ENCODE peak calls at places on chromosome 14, in five cellular contexts. A is NB4, X is pancreas, F is astrocyte of the spinal cord, N is GM23248. Z is an unnamed sample.

GRCh38 chr14:58395815-58396626 is at the start of gene TOMM20L:
- DNase-seq in A (peak), X (peak), F (peak), N (peak), Z (peak)

GRCh38 chr14:87139299-87139698 is 853.7 kb downstream of the GALC start:
- DNase-seq in A (no peak), X (no peak), F (peak), N (no peak), Z (no peak)

GRCh38 chr14:32473476-32473875 is 144.4 kb downstream of the AKAP6 start:
- DNase-seq in A (no peak), X (no peak), F (peak), N (peak), Z (peak)

GRCh38 chr14:54746019-54746418 is 156.6 kb downstream of the GCH1 start:
- DNase-seq in A (no peak), X (no peak), F (no peak), N (no peak), Z (no peak)

GRCh38 chr14:62691613-62692489 is 353.4 kb downstream of the KCNH5 start:
- DNase-seq in A (peak), X (no peak), F (peak), N (peak), Z (peak)

GRCh38 chr14:97415907-97416306 is 618.7 kb downstream of the VRK1 start:
- DNase-seq in A (no peak), X (no peak), F (no peak), N (no peak), Z (no peak)

GRCh38 chr14:44961151-44961729 is 507 bp downstream of the KLHL28 start:
- DNase-seq in A (peak), X (no peak), F (peak), N (peak), Z (peak)

GRCh38 chr14:73462078-73462715 is 3.9 kb upstream of the NUMB start:
- DNase-seq in A (peak), X (peak), F (peak), N (peak), Z (no peak)

GRCh38 chr14:62101650-62102355 is 339.6 kb downstream of the SNAPC1 start:
- DNase-seq in A (no peak), X (no peak), F (no peak), N (no peak), Z (no peak)

GRCh38 chr14:80605536-80605935 is 336.0 kb downstream of the CEP128 start:
- DNase-seq in A (no peak), X (no peak), F (no peak), N (no peak), Z (no peak)

GRCh38 chr14:80608563-80608962 is 333.0 kb downstream of the CEP128 start:
- DNase-seq in A (no peak), X (no peak), F (no peak), N (no peak), Z (no peak)

GRCh38 chr14:80606347-80606772 is 335.2 kb downstream of the CEP128 start:
- DNase-seq in A (no peak), X (no peak), F (no peak), N (no peak), Z (no peak)

GRCh38 chr14:80607430-80608200 is 333.9 kb downstream of the CEP128 start:
- DNase-seq in A (no peak), X (no peak), F (no peak), N (no peak), Z (no peak)

DNA sequence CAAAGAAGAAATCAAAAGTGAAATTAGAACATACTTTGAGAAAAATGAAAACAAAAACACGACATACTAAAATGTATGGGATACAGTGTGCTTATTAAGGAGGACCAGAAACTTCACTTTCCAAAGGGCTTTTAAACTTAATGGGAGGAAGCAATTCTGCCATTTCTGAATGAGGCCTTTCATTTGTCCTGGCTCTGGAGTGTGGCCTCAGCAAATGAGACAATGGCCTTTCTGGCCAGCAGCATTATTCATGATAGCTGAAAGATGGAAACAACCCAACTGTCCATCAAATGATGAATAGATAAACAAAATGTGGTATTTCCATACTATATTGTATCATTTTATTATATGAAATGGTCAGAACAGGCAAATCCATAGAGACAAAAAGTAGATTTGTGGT is 338.6 kb downstream of the CEP128 start:
- DNase-seq in A (no peak), X (no peak), F (no peak), N (no peak), Z (no peak)
- H3K4me3 ChIP-seq in A (no peak), X (no peak), F (no peak), N (no peak), Z (no peak)

GRCh38 chr14:28758253-28758915 is 8.2 kb upstream of the FOXG1 start:
- DNase-seq in A (no peak), X (no peak), F (peak), N (no peak), Z (no peak)
- H3K4me3 ChIP-seq in A (no peak), X (no peak), F (no peak), N (no peak), Z (no peak)

DNA sequence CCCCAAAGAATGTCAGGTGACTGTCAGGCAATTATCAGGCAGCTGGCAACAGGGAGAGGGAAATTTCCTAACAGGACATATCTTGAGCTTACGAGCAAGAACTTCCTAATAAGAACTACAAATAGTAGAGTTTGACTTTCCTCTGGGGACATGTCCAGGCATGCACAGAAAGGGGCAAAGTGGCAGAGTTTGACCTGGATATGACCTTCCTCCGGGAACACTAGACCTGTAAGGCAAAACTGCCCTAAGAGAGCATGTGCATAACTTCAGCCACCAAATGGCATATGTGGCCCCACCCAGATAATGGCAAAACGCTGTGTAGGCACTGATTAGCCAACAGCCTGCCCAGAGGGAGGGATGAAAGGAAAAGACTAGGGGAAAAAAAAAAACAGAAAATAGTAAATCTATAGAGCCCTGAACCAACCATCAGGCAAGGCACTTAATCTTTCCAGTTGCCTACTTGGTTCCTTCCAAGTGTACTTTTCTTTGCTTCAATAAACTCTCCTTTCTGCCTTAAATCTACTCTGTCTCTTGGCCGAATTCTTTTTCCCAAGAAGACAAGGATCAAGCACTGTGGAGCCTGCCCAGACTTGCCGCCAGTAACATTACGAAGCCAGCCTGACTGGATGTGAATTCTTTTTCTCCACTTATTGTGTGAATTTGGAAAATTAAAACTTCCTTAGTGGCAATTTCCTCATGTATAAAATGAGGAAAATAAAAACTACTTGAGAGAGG is 164.1 kb downstream of the SPTSSA start:
- DNase-seq in A (no peak), X (no peak), F (no peak), N (no peak), Z (peak)
- H3K4me3 ChIP-seq in A (no peak), X (no peak), F (no peak), N (no peak), Z (no peak)

GRCh38 chr14:64196668-64197411 is 97.3 kb downstream of the ESR2 start:
- DNase-seq in A (no peak), X (peak), F (peak), N (peak), Z (no peak)

GRCh38 chr14:64196026-64196425 is 98.1 kb downstream of the ESR2 start:
- DNase-seq in A (no peak), X (no peak), F (no peak), N (no peak), Z (no peak)

GRCh38 chr14:64200170-64200569 is 94.0 kb downstream of the ESR2 start:
- DNase-seq in A (no peak), X (no peak), F (no peak), N (no peak), Z (no peak)

GRCh38 chr14:64198021-64198420 is 96.2 kb downstream of the ESR2 start:
- DNase-seq in A (no peak), X (no peak), F (no peak), N (no peak), Z (no peak)

DNA sequence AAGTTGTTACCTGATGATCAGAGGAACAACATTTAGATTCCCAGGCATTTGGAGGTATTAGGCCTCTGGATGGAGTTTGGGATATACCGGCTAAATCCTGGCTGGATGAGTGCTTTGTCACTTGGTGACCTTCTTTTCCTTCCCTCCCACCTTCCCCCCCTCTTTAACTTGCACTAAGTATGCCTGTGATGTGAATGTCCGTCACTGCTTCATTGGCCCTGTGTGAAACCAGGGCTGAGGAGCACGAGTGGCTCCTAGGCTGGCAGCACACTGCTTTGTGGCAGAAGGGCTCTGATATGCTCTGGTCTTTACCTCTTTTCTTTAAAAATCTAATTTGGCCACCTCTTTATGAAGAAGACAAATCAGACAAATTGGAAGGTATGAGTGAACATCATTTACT is 95.7 kb downstream of the ESR2 start:
- DNase-seq in A (no peak), X (no peak), F (no peak), N (no peak), Z (no peak)
- H3K4me3 ChIP-seq in A (no peak), X (no peak), F (no peak), N (no peak), Z (no peak)

GRCh38 chr14:22569106-22569748 is 19.8 kb downstream of the DAD1 start:
- DNase-seq in A (no peak), X (no peak), F (no peak), N (peak), Z (no peak)
- H3K4me3 ChIP-seq in A (no peak), X (no peak), F (no peak), N (no peak), Z (no peak)

DNA sequence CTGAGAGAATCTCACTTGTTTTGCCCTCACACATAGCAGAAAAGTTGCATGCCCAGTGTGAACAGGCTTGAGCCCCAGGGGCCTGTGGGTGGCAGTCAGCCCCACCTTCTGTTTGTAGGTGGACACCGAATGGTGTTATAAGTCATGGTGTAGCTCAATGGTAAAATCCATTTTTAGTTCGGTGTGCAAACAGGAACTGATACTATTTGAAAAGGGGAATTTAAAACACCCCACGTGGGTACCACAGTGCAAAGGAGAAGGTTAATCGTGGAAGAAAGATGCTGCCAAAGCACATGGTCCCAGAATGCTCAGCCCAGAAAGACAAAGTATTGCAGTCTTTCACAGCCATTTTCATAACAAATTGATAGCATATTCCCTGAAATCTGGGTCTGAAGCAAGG is 71.8 kb upstream of the GZMB start:
- DNase-seq in A (no peak), X (no peak), F (no peak), N (no peak), Z (no peak)
- H3K4me3 ChIP-seq in A (no peak), X (no peak), F (no peak), N (no peak), Z (no peak)

GRCh38 chr14:105709281-105710118 is 183.1 kb downstream of the TMEM121 start:
- DNase-seq in A (no peak), X (peak), F (no peak), N (no peak), Z (no peak)
- H3K4me3 ChIP-seq in A (no peak), X (no peak), F (no peak), N (no peak), Z (no peak)

GRCh38 chr14:68364823-68365222 is 428.0 kb downstream of the ZFP36L1 start:
- DNase-seq in A (no peak), X (no peak), F (no peak), N (no peak), Z (no peak)
- H3K4me3 ChIP-seq in A (no peak), X (no peak), F (no peak), N (no peak), Z (no peak)

GRCh38 chr14:105484997-105485393 is 1.7 kb upstream of the CRIP1 start:
- DNase-seq in A (no peak), X (no peak), F (no peak), N (no peak), Z (no peak)

GRCh38 chr14:105486974-105487448 is 325 bp downstream of the CRIP1 start:
- DNase-seq in A (no peak), X (no peak), F (no peak), N (no peak), Z (peak)

GRCh38 chr14:105486333-105486973 is at the start of gene CRIP1:
- DNase-seq in A (no peak), X (no peak), F (no peak), N (no peak), Z (no peak)

GRCh38 chr14:105484069-105484996 is 2.4 kb upstream of the CRIP1 start:
- DNase-seq in A (no peak), X (no peak), F (no peak), N (peak), Z (no peak)

DNA sequence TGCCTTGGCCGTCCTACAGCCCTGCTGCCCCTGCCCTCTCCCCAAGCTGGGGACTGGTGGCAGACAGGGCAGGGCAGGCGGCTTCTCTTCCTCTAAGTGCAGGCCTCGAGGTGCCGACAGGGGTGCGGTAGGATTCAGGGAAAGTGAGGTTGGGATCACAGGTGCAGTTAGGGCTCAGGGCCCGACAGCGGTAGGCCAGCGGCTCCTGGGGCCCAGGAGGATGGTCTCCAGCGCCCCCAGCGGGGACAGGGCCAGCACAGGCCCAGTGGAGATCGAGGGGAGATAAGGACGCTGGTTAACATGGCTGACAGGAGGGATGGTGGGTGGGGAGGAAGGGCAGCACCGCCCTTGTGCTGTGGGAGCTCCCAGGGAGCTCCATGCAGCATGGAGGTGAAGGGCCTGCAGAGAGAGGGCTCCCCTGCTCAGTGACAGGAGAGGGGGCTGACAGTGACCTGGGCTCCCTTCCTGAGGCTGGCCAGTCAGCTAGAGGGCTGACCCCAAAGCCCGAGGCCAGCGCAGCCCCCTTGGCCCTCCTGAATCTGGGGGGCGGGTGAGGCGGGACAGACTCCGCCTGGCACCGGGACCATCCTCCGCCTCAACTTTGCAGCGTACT is 860 bp upstream of the CRIP1 start:
- DNase-seq in A (peak), X (no peak), F (no peak), N (no peak), Z (peak)
- H3K4me3 ChIP-seq in A (no peak), X (no peak), F (no peak), N (no peak), Z (no peak)

GRCh38 chr14:37081856-37082255 is 90.5 kb downstream of the SLC25A21 start:
- DNase-seq in A (no peak), X (no peak), F (no peak), N (no peak), Z (no peak)
- H3K4me3 ChIP-seq in A (no peak), X (no peak), F (no peak), N (no peak), Z (no peak)